ENCODE peak calls at places on chromosomes 6 and 20, in four cellular contexts. J is HCT116, W is breast epithelium, L is K562. Y is an unnamed sample.

GRCh38 chr6:2942916-2943563 is 28.3 kb downstream of the SERPINB6 start:
- DNase-seq in J (no peak), W (no peak), L (no peak), Y (no peak)

GRCh38 chr20:62860924-62861691 is 514 bp downstream of the TCFL5 start:
- DNase-seq in J (no peak), W (peak), L (peak), Y (no peak)

GRCh38 chr6:151043944-151044343 is 178.4 kb downstream of the MTHFD1L start:
- DNase-seq in J (no peak), W (no peak), L (no peak), Y (no peak)

GRCh38 chr6:15500078-15500740 is 162.6 kb downstream of the DTNBP1 start:
- DNase-seq in J (no peak), W (peak), L (no peak), Y (no peak)

GRCh38 chr20:52432740-52433139 is 241.2 kb upstream of the ZFP64 start:
- DNase-seq in J (no peak), W (no peak), L (no peak), Y (no peak)

GRCh38 chr6:6179858-6180257 is 140.6 kb downstream of the F13A1 start:
- DNase-seq in J (no peak), W (no peak), L (no peak), Y (no peak)

GRCh38 chr6:1895721-1896120 is 286.0 kb downstream of the FOXC1 start:
- DNase-seq in J (no peak), W (no peak), L (no peak), Y (no peak)

GRCh38 chr6:140475086-140475485 is 1100.6 kb upstream of the CITED2 start:
- DNase-seq in J (no peak), W (no peak), L (no peak), Y (no peak)

GRCh38 chr6:110491644-110492317 is 15.4 kb upstream of the SLC22A16 start:
- DNase-seq in J (no peak), W (no peak), L (peak), Y (no peak)

GRCh38 chr6:11806561-11807317 is 28.1 kb upstream of the ADTRP start:
- DNase-seq in J (no peak), W (no peak), L (no peak), Y (peak)

GRCh38 chr6:16922282-16922681 is 161.0 kb upstream of the ATXN1 start:
- DNase-seq in J (no peak), W (no peak), L (no peak), Y (no peak)

GRCh38 chr6:51511081-51511480 is 576.3 kb downstream of the PKHD1 start:
- DNase-seq in J (no peak), W (no peak), L (no peak), Y (no peak)

GRCh38 chr6:147756000-147756399 is 247.5 kb downstream of the SAMD5 start:
- DNase-seq in J (no peak), W (no peak), L (no peak), Y (no peak)

GRCh38 chr6:107698146-107698545 is 126.0 kb downstream of the SCML4 start:
- DNase-seq in J (no peak), W (no peak), L (no peak), Y (no peak)

GRCh38 chr20:1777476-1777820 is 117.8 kb upstream of the SIRPA start:
- DNase-seq in J (no peak), W (no peak), L (no peak), Y (no peak)

GRCh38 chr20:9354579-9354978 is 159.8 kb upstream of the LAMP5 start:
- DNase-seq in J (no peak), W (no peak), L (no peak), Y (no peak)

GRCh38 chr6:17389274-17389847 is 4.0 kb upstream of the CAP2 start:
- DNase-seq in J (no peak), W (no peak), L (no peak), Y (no peak)

GRCh38 chr6:155955038-155955437 is 499.4 kb upstream of the NOX3 start:
- DNase-seq in J (no peak), W (no peak), L (no peak), Y (no peak)

GRCh38 chr20:59777814-59778575 is 155.4 kb downstream of the SYCP2 start:
- DNase-seq in J (no peak), W (peak), L (no peak), Y (no peak)

GRCh38 chr6:83370607-83371006 is 60.2 kb downstream of the ME1 start:
- DNase-seq in J (no peak), W (no peak), L (no peak), Y (no peak)
- TF ChIP-seq POLR2AphosphoS5 in J (no peak), W (no peak), L (no peak), Y (no peak)

DNA sequence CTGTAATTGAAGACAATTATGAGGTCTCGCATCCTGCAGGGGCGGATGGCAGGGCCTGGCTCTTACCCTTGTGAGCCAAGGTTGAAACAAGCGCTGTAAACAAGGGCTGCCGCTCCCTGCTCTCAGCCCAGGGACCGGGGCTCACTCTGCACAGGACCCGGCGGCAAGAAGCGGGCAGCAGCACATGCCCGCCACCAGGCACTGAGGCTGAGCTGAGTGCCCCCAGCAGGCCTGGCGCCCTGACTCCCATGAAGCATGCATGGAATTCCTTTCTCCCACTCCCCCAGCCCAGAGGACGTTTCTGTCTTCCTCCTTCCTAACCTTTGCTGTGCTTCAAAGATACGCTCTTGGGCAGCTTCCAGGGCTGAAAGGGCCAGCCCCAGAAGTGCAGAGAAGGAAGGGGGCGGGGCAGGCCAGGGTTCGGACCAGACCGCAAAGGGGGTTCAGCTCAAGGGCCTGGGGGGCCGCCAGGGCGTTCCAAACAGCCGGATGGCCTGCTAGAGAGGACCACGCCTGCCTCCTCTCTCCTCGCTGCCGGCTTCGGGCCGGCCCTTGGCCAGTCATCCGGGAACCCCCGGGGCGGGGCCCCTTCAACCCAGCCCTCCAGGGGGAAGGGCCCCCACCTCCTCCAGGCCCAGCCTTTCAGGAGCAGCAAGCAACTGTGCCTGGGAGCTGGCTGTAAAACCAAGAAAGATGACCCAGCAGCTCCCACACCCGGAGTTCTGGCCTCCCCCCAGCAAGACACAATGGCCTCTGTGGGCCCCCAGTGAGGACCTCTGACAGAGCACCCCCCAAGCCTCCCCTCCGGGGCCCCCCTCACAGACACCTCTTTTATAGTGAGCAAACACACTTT is 109.9 kb downstream of the NOL4L start:
- DNase-seq in J (no peak), W (peak), L (peak), Y (peak)
- TF ChIP-seq POLR2A in J (no peak), W (no peak), L (peak), Y (no peak)

GRCh38 chr20:431012-431904 is 23.2 kb downstream of the RBCK1 start:
- DNase-seq in J (peak), W (peak), L (peak), Y (no peak)
- TF ChIP-seq POLR2AphosphoS5 in J (no peak), W (no peak), L (no peak), Y (no peak)

GRCh38 chr6:142946924-142947701 is 2.1 kb upstream of the HIVEP2 start:
- DNase-seq in J (no peak), W (peak), L (peak), Y (peak)

GRCh38 chr6:142947702-142948480 is 2.9 kb upstream of the HIVEP2 start:
- DNase-seq in J (no peak), W (no peak), L (no peak), Y (no peak)

GRCh38 chr6:142945071-142945445 is at the start of gene HIVEP2:
- DNase-seq in J (no peak), W (peak), L (peak), Y (peak)

GRCh38 chr6:142945446-142946180 is 637 bp upstream of the HIVEP2 start:
- DNase-seq in J (no peak), W (peak), L (peak), Y (no peak)

DNA sequence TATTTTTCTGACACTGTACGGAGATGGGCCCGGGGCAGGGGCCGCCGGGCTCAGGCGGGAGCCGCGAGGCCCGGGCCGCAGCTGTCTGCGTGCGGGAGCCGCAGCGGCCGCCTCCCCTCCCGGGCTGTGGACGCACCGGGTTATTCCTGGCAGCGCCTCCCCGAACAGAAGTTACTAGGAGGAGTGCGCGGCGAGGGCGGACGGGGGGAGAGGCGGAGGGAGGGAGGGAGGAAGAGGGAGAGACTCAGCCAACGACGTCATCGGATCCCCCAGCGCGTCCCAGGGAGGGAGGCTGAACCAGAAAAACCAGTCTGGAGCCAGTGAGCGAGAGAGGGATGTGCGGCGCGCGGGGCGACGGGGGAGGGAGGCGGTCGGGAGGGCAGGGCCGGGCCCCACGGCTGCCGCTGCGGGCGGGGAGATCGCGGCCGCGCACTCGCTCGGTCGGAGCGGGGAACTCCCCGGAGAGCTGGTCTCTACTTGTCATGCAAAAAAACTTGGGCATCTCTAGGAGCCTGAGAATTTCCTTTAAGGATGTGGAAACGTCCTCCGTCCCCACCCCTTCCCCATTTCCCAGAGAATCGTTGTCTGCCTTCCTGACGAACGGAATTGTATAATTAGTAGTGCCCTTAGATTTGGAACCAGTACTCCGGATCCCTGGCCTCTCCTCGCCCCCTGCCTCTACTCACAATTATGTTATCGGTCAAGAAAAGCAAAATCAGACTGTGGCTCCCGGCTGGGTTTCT is 1.4 kb upstream of the HIVEP2 start:
- DNase-seq in J (peak), W (peak), L (peak), Y (peak)
- TF ChIP-seq POLR2A in J (no peak), W (no peak), L (no peak), Y (no peak)

GRCh38 chr6:10320291-10320690 is 94.6 kb downstream of the TFAP2A start:
- DNase-seq in J (no peak), W (no peak), L (no peak), Y (no peak)

GRCh38 chr6:10322991-10323390 is 91.9 kb downstream of the TFAP2A start:
- DNase-seq in J (no peak), W (no peak), L (no peak), Y (no peak)
- TF ChIP-seq POLR2AphosphoS5 in J (no peak), W (no peak), L (no peak), Y (no peak)

GRCh38 chr6:4084444-4085328 is 5.7 kb upstream of the FAM217A start:
- DNase-seq in J (no peak), W (no peak), L (no peak), Y (no peak)

GRCh38 chr6:4091926-4092325 is 13.0 kb upstream of the FAM217A start:
- DNase-seq in J (no peak), W (no peak), L (no peak), Y (no peak)

GRCh38 chr6:4093288-4093687 is 14.4 kb upstream of the FAM217A start:
- DNase-seq in J (no peak), W (no peak), L (no peak), Y (no peak)

GRCh38 chr6:4085329-4085695 is 6.4 kb upstream of the FAM217A start:
- DNase-seq in J (no peak), W (no peak), L (no peak), Y (no peak)

GRCh38 chr6:4088684-4089083 is 9.7 kb upstream of the FAM217A start:
- DNase-seq in J (no peak), W (no peak), L (no peak), Y (no peak)
- TF ChIP-seq POLR2A in J (no peak), W (no peak), L (no peak), Y (no peak)

DNA sequence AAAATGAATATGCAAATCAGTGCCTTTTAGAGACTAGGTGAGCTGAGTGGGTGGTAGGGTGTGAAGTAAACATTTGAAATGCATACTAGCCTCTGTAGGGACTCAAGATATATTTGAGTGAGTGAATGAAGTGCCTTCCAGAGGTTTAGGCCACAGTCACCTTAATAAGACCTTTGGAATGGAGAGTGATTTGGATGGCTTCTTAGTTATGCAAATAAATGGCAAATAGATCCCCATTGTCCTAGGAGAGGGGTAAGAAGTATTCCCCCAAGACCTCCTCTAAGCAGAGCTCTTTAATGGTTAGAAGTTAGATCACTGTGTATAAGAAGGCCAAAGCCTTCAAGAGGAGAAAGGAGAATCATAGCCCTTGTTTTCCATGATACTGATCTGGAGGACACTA is 47.8 kb upstream of the IMPG1 start:
- DNase-seq in J (no peak), W (no peak), L (no peak), Y (no peak)
- TF ChIP-seq POLR2AphosphoS5 in J (no peak), W (no peak), L (no peak), Y (no peak)

DNA sequence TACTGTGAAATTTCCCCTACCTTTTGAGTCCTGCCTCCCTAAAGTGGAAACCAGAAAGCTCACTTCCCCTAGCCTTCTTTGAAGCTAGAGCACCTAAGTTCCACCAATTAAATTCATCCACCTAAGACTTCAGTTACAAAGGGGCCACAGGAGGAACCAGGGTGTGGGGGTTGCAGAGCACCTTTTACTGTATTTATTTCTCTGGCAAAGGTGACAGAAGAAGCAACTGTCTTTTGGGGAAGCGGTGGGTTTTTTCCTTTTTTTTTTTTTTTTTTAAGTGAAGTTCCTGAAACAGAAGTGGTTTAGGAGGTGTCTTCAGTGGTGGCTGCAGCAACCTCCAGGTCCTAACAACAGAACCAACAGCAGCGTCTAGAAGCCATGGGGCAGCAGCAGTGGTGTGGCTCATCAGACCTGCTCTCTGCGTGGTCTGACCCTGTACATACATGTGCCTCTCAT is 13.1 kb downstream of the PSMB9 start:
- DNase-seq in J (no peak), W (no peak), L (no peak), Y (no peak)
- TF ChIP-seq POLR2A in J (no peak), W (no peak), L (no peak), Y (no peak)

GRCh38 chr20:38057351-38057972 is 23.9 kb downstream of the RPRD1B start:
- DNase-seq in J (peak), W (peak), L (peak), Y (peak)
- TF ChIP-seq POLR2AphosphoS5 in J (no peak), W (no peak), L (no peak), Y (no peak)

GRCh38 chr6:33073431-33073871 is at the start of gene HLA-DPA1:
- DNase-seq in J (peak), W (no peak), L (no peak), Y (peak)
- TF ChIP-seq POLR2A in J (no peak), W (no peak), L (no peak), Y (peak)